ENCODE peak calls at places on chromosomes 2 and 18, in eight cellular contexts. J, Y, B, N, R, V, C and D are unnamed samples.

GRCh38 chr2:130824492-130825061 is 12.1 kb upstream of the ARHGEF4 start:
- DNase-seq in V (peak; percentile 99), B (no peak), N (no peak), C (no peak), R (no peak), Y (no peak), J (no peak), D (peak; percentile 63)

GRCh38 chr2:1995987-1996386 is 251.7 kb upstream of the PXDN start:
- DNase-seq in N (no peak), Y (no peak), J (no peak), R (no peak), C (no peak), V (peak; percentile 56), B (no peak), D (no peak)

GRCh38 chr2:88071365-88071764 is 3.7 kb downstream of the SMYD1 start:
- DNase-seq in N (no peak), Y (no peak), R (no peak), J (no peak), V (no peak), C (no peak), B (no peak), D (no peak)

GRCh38 chr2:138515084-138515483 is 13.5 kb downstream of the SPOPL start:
- DNase-seq in C (no peak), B (no peak), R (no peak), J (no peak), V (no peak), Y (no peak), N (no peak), D (no peak)

GRCh38 chr18:58097127-58097906 is 53.3 kb downstream of the NEDD4L start:
- DNase-seq in J (no peak), V (no peak), C (no peak), R (no peak), N (no peak), B (peak; percentile 53), Y (no peak), D (no peak)

GRCh38 chr2:8234757-8235374 is 447.0 kb upstream of the ID2 start:
- DNase-seq in J (no peak), Y (no peak), B (no peak), N (no peak), R (no peak), V (no peak), C (no peak), D (no peak)

GRCh38 chr2:219497495-219498279 is 1.0 kb upstream of the GMPPA start:
- DNase-seq in J (peak; percentile 85), V (peak; percentile 100), B (peak; percentile 92), C (peak; percentile 98), R (peak; percentile 65), Y (peak; percentile 95), N (peak; percentile 90), D (peak; percentile 87)

GRCh38 chr2:10821291-10821690 is 8.7 kb upstream of the PDIA6 start:
- DNase-seq in B (no peak), J (no peak), Y (no peak), N (no peak), V (no peak), R (no peak), C (no peak), D (no peak)

GRCh38 chr2:52222128-52222527 is 1190.2 kb upstream of the NRXN1 start:
- DNase-seq in J (no peak), Y (no peak), R (no peak), V (peak; percentile 30), B (no peak), C (no peak), N (no peak), D (no peak)

GRCh38 chr2:232142049-232142448 is 180.5 kb downstream of the DIS3L2 start:
- DNase-seq in C (no peak), B (peak; percentile 43), Y (no peak), N (no peak), J (no peak), V (no peak), R (peak; percentile 40), D (peak; percentile 19)

GRCh38 chr2:46098606-46099005 is 198.6 kb upstream of the EPAS1 start:
- DNase-seq in N (no peak), V (peak; percentile 75), J (no peak), B (no peak), Y (no peak), C (no peak), R (no peak), D (no peak)

GRCh38 chr2:162925595-162925994 is 87.0 kb upstream of the KCNH7 start:
- DNase-seq in B (no peak), R (no peak), J (no peak), N (no peak), Y (no peak), V (no peak), C (no peak), D (no peak)

GRCh38 chr2:192159215-192159614 is 35.5 kb downstream of the TMEFF2 start:
- DNase-seq in J (no peak), V (no peak), B (no peak), R (no peak), N (no peak), C (no peak), Y (no peak), D (no peak)

GRCh38 chr2:119801040-119801439 is 41.3 kb downstream of the PTPN4 start:
- DNase-seq in R (no peak), Y (no peak), C (no peak), J (no peak), B (no peak), N (no peak), V (no peak), D (no peak)

GRCh38 chr2:188085421-188085820 is 206.3 kb upstream of the GULP1 start:
- DNase-seq in Y (no peak), B (no peak), N (no peak), J (no peak), V (no peak), C (no peak), R (no peak), D (no peak)

GRCh38 chr2:71190959-71191943 is 35.7 kb downstream of the PAIP2B start:
- DNase-seq in V (no peak), R (no peak), B (peak; percentile 11), J (no peak), Y (no peak), N (no peak), C (no peak), D (no peak)

GRCh38 chr2:213275265-213275664 is 9.0 kb upstream of the SPAG16 start:
- DNase-seq in R (no peak), C (no peak), V (no peak), N (no peak), B (no peak), Y (no peak), J (no peak), D (no peak)

GRCh38 chr2:85394976-85395375 is 15.2 kb downstream of the CAPG start:
- DNase-seq in J (no peak), C (peak; percentile 57), Y (no peak), V (no peak), R (no peak), B (no peak), N (no peak), D (no peak)

GRCh38 chr2:3320910-3321605 is 56.6 kb downstream of the EIPR1 start:
- DNase-seq in J (no peak), N (no peak), V (peak; percentile 76), R (no peak), Y (no peak), B (no peak), C (no peak), D (no peak)

GRCh38 chr2:54336136-54336976 is 80.3 kb upstream of the TSPYL6 start:
- DNase-seq in Y (no peak), R (no peak), C (no peak), V (peak; percentile 74), J (no peak), N (no peak), B (no peak), D (no peak)

GRCh38 chr2:1561259-1561658 is 148.0 kb downstream of the TPO start:
- DNase-seq in Y (no peak), B (no peak), R (no peak), J (no peak), C (no peak), N (no peak), V (peak; percentile 80), D (no peak)

GRCh38 chr2:149401007-149401406 is 70.6 kb downstream of the LYPD6 start:
- DNase-seq in J (no peak), R (no peak), C (no peak), Y (no peak), N (no peak), B (no peak), V (no peak), D (no peak)
- TF ChIP-seq CTCF in J (no peak), R (no peak), C (no peak), Y (no peak), N (no peak), B (no peak), V (no peak), D (no peak)

DNA sequence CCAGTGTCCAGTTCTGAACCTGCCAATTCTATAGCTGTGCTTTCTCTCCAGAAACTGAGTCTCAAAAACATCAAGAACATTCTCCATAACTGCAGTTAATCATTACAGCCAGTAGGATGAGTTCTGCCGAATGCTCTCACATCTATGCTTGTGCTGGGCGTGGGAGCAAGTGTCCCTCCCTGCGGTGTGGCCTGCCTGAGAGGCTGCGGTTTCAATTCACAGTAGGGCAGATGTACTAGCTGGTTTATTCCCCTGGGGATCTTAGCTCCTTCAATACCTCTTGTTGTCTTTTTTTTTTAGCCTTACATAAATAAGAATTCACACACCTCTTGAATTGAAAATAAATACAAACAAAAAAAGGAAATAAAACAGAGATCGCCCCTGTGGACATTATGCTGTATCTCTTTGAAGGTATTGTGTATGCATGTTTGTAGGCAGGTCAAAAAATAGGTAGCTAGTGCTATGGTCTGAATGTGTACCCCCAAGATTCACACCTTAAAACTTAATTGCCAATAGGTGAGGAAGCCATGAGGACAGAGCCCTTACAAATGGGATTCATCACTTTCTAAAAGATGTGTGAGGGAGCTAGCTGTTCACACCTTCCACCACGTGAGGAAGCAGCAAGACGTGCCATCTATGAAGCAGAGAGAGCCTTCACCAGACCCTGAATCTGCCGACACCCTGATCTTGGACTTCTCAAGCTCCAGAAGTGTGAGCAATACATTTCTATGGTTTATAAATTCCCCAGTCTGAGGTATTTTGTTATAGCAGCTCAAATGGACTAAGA is 74.3 kb downstream of the BCL2L11 start:
- DNase-seq in Y (no peak), V (no peak), C (no peak), B (no peak), J (no peak), N (no peak), R (no peak), D (no peak)
- TF ChIP-seq CTCF in Y (no peak), V (no peak), C (no peak), B (no peak), J (no peak), N (no peak), R (no peak), D (no peak)

DNA sequence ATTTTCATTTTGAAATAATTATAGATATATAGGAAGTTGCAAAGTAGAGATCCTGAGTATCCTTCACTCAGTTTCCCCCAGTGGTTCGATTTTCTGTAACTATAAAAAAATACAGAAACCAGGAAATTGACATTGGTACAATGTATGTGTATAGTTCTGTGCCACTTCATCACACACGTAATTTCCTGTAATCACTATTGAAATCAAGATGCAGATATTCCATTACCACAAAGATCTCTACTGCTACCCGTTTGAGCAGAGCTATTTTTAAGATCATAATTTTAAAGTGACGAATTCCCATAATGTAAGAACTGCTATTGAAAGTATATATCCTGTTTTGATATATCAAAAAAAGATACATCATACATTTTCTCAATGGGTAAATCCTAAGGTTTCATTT is 142.3 kb downstream of the BABAM2 start:
- DNase-seq in B (no peak), Y (no peak), C (no peak), J (no peak), R (no peak), N (no peak), V (no peak), D (no peak)
- TF ChIP-seq CTCF in B (no peak), Y (no peak), C (no peak), J (no peak), R (no peak), N (no peak), V (no peak), D (no peak)

GRCh38 chr2:190344275-190344827 is 962 bp downstream of the INPP1 start:
- DNase-seq in N (peak; percentile 68), C (no peak), V (no peak), R (no peak), Y (peak; percentile 65), B (peak; percentile 66), J (peak; percentile 60), D (peak; percentile 54)
- TF ChIP-seq CTCF in N (peak; percentile 75), C (no peak), V (peak; percentile 21), R (no peak), Y (peak; percentile 14), B (peak; percentile 36), J (peak; percentile 60), D (peak; percentile 25)